ENCODE peak calls at places on chromosomes 11 and 22, in five cellular contexts. C is HCT116, Y is epithelial cell of prostate, S is T-helper 2 cell, B is esophagus squamous epithelium. N is an unnamed sample.

GRCh38 chr11:60360621-60361020 is 17.7 kb upstream of the MS4A7 start:
- DNase-seq in C (no peak), Y (no peak), S (no peak), B (no peak), N (no peak)

GRCh38 chr22:49440931-49441330 is 386.7 kb downstream of the BRD1 start:
- DNase-seq in C (no peak), Y (no peak), S (no peak), B (no peak), N (no peak)

GRCh38 chr22:39814899-39815298 is 78.7 kb downstream of the ENTHD1 start:
- DNase-seq in C (no peak), Y (peak), S (no peak), B (no peak), N (peak)

GRCh38 chr11:131893103-131893502 is 522.7 kb downstream of the NTM start:
- DNase-seq in C (no peak), Y (no peak), S (no peak), B (no peak), N (no peak)

GRCh38 chr22:46088541-46089311 is 61.6 kb upstream of the PPARA start:
- DNase-seq in C (no peak), Y (no peak), S (no peak), B (no peak), N (peak)

GRCh38 chr11:63970902-63971301 is 3.5 kb upstream of the COX8A start:
- DNase-seq in C (no peak), Y (no peak), S (no peak), B (no peak), N (no peak)

GRCh38 chr11:76792505-76793264 is 9.5 kb downstream of the TSKU start:
- DNase-seq in C (no peak), Y (no peak), S (no peak), B (no peak), N (no peak)

GRCh38 chr22:37804886-37805857 is 2.6 kb upstream of the GCAT start:
- DNase-seq in C (peak), Y (peak), S (peak), B (no peak), N (peak)

GRCh38 chr11:9120659-9121350 is 29.4 kb upstream of the SCUBE2 start:
- DNase-seq in C (peak), Y (no peak), S (no peak), B (no peak), N (no peak)

GRCh38 chr11:88555829-88556202 is 218.3 kb upstream of the CTSC start:
- DNase-seq in C (no peak), Y (no peak), S (no peak), B (no peak), N (peak)

GRCh38 chr22:32803020-32803758 is 1.7 kb downstream of the TIMP3 start:
- DNase-seq in C (no peak), Y (no peak), S (no peak), B (no peak), N (peak)

GRCh38 chr11:31803813-31804438 is 7.2 kb downstream of the PAX6 start:
- DNase-seq in C (no peak), Y (no peak), S (no peak), B (no peak), N (no peak)

GRCh38 chr11:73252577-73253191 is 19.5 kb upstream of the P2RY6 start:
- DNase-seq in C (peak), Y (no peak), S (no peak), B (no peak), N (no peak)

GRCh38 chr11:44592125-44592643 is 26.7 kb downstream of the CD82 start:
- DNase-seq in C (no peak), Y (no peak), S (no peak), B (no peak), N (peak)

GRCh38 chr11:111555255-111555654 is 14.7 kb downstream of the LAYN start:
- DNase-seq in C (no peak), Y (peak), S (no peak), B (no peak), N (peak)

GRCh38 chr11:2190670-2191471 is 19.3 kb upstream of the TH start:
- DNase-seq in C (no peak), Y (no peak), S (no peak), B (no peak), N (no peak)

GRCh38 chr22:26724414-26724813 is 67.0 kb downstream of the MIAT start:
- DNase-seq in C (no peak), Y (no peak), S (no peak), B (no peak), N (no peak)

GRCh38 chr11:46363031-46363407 is 15.8 kb downstream of the DGKZ start:
- DNase-seq in C (no peak), Y (no peak), S (no peak), B (no peak), N (peak)

GRCh38 chr11:3220521-3221407 is 2.2 kb upstream of the MRGPRG start:
- DNase-seq in C (no peak), Y (no peak), S (no peak), B (no peak), N (no peak)

GRCh38 chr11:116504541-116505149 is 268.1 kb downstream of the BUD13 start:
- DNase-seq in C (no peak), Y (no peak), S (no peak), B (no peak), N (no peak)

GRCh38 chr11:67099841-67100324 is 19.2 kb upstream of the KDM2A start:
- DNase-seq in C (no peak), Y (no peak), S (no peak), B (no peak), N (no peak)

GRCh38 chr11:119453881-119454280 is 30.9 kb upstream of the THY1 start:
- DNase-seq in C (no peak), Y (no peak), S (no peak), B (no peak), N (no peak)

GRCh38 chr11:133134561-133135173 is 397.6 kb downstream of the OPCML start:
- DNase-seq in C (no peak), Y (peak), S (peak), B (no peak), N (peak)

GRCh38 chr11:30859709-30860108 is 273.6 kb upstream of the MPPED2 start:
- DNase-seq in C (no peak), Y (no peak), S (no peak), B (no peak), N (no peak)

GRCh38 chr22:44521326-44521725 is 23.3 kb upstream of the RTL6 start:
- DNase-seq in C (no peak), Y (no peak), S (no peak), B (no peak), N (no peak)

GRCh38 chr11:727859-728748 is 19.2 kb upstream of the TALDO1 start:
- DNase-seq in C (peak), Y (peak), S (peak), B (no peak), N (peak)

GRCh38 chr11:6646040-6646439 is 9.6 kb downstream of the DCHS1 start:
- DNase-seq in C (no peak), Y (no peak), S (no peak), B (no peak), N (peak)

GRCh38 chr11:134014502-134014901 is 54.4 kb upstream of the JAM3 start:
- DNase-seq in C (no peak), Y (no peak), S (no peak), B (no peak), N (peak)

GRCh38 chr11:108587109-108587508 is 6.5 kb downstream of the EXPH5 start:
- DNase-seq in C (no peak), Y (no peak), S (no peak), B (no peak), N (no peak)

GRCh38 chr11:124623861-124624525 is 1.3 kb downstream of the TBRG1 start:
- DNase-seq in C (no peak), Y (no peak), S (no peak), B (no peak), N (peak)

GRCh38 chr11:127182586-127183203 is 182.1 kb upstream of the KIRREL3 start:
- DNase-seq in C (no peak), Y (no peak), S (no peak), B (no peak), N (no peak)

GRCh38 chr11:100930185-100930778 is 199.3 kb downstream of the PGR start:
- DNase-seq in C (peak), Y (no peak), S (no peak), B (no peak), N (peak)

GRCh38 chr11:117618273-117618672 is 178.7 kb downstream of the DSCAML1 start:
- DNase-seq in C (no peak), Y (no peak), S (no peak), B (no peak), N (no peak)

GRCh38 chr11:63920870-63921417 is 4.0 kb upstream of the RCOR2 start:
- DNase-seq in C (no peak), Y (no peak), S (no peak), B (no peak), N (no peak)

N was measured in GM23248.